ENCODE peak calls at places on chromosomes 1 and 21, in six cellular contexts. M is ovary, N is esophagus muscularis mucosa, D is transverse colon, K is tibial nerve, Y is sigmoid colon. W is an unnamed sample.

GRCh38 chr1:10852486-10852885 is 56.0 kb upstream of the CASZ1 start:
- DNase-seq in M (no peak), Y (no peak), K (no peak), D (no peak), N (no peak), W (no peak)

GRCh38 chr1:10898921-10899320 is 102.5 kb upstream of the CASZ1 start:
- DNase-seq in D (no peak), N (no peak), Y (no peak), K (no peak), M (no peak), W (no peak)

GRCh38 chr21:26800001-26800400 is 45.2 kb downstream of the ADAMTS1 start:
- DNase-seq in M (peak), N (no peak), Y (no peak), K (no peak), D (no peak), W (no peak)

GRCh38 chr1:8625981-8626898 is 191.2 kb downstream of the RERE start:
- DNase-seq in N (no peak), K (no peak), Y (no peak), M (no peak), D (no peak), W (no peak)

GRCh38 chr1:103111926-103112325 is 3.6 kb upstream of the COL11A1 start:
- DNase-seq in K (no peak), Y (no peak), N (no peak), D (no peak), M (no peak), W (no peak)

GRCh38 chr1:204418174-204419063 is 6.8 kb upstream of the PPP1R15B start:
- DNase-seq in D (no peak), N (no peak), Y (no peak), M (no peak), K (no peak), W (peak)

GRCh38 chr1:25657121-25657521 is 40.5 kb downstream of the MAN1C1 start:
- DNase-seq in M (peak), D (no peak), N (peak), Y (no peak), K (no peak), W (peak)

GRCh38 chr1:22461678-22462527 is 10.3 kb downstream of the ZBTB40 start:
- DNase-seq in M (no peak), Y (no peak), D (no peak), K (no peak), N (no peak), W (no peak)

GRCh38 chr1:54594463-54594862 is 28.9 kb downstream of the FAM151A start:
- DNase-seq in Y (no peak), M (no peak), N (no peak), D (no peak), K (no peak), W (no peak)

GRCh38 chr1:235074335-235075120 is 54.1 kb downstream of the TOMM20 start:
- DNase-seq in D (peak), M (no peak), K (no peak), N (no peak), Y (peak), W (no peak)

GRCh38 chr1:234961468-234962339 is 166.9 kb downstream of the TOMM20 start:
- DNase-seq in D (no peak), M (no peak), N (no peak), K (no peak), Y (peak), W (no peak)

GRCh38 chr1:33586111-33586510 is 113.7 kb downstream of the ZSCAN20 start:
- DNase-seq in D (no peak), Y (no peak), N (no peak), K (no peak), M (no peak), W (no peak)

GRCh38 chr1:214281030-214281901 is at the start of gene SMYD2:
- DNase-seq in D (peak), M (peak), K (no peak), N (no peak), Y (peak), W (peak)
- TF ChIP-seq EP300 in D (no peak), M (no peak), K (no peak), N (no peak), Y (no peak), W (no peak)

DNA sequence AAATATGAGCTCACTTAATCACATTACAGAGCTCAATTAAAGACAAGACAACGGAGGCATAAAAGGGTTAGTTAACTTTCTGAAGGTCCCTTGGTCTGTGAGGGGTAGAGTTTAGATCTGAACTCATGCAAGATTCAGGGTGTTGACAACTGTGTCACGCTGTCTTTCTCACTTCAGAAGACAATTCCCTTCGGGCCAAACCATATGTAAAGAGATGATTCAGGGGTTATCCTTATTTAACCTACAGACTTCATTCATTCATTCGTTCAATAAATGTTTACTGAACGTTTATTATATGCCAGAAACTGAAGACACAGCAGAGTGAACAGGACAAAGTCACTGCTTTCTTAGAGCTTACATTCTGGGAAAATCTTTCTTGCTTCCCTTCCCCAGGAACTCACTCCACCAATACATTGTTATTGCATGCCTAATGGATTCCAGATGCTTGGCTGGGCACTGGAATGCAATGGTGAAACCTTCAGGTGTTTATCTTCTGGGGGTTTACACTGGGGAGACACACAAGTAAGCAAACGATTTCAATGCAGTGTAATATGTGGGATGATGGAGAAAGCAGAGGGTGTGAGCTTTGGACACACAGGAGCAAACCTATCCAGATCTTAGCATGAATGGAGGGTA is 6.4 kb downstream of the XCL1 start:
- DNase-seq in K (no peak), M (no peak), N (no peak), D (no peak), Y (no peak), W (no peak)
- TF ChIP-seq EP300 in K (peak), M (no peak), N (no peak), D (no peak), Y (no peak), W (no peak)

GRCh38 chr1:102085896-102086295 is 89.2 kb upstream of the OLFM3 start:
- DNase-seq in M (no peak), Y (no peak), D (no peak), K (no peak), N (no peak), W (no peak)

GRCh38 chr1:102084771-102085535 is 88.2 kb upstream of the OLFM3 start:
- DNase-seq in M (no peak), K (no peak), D (no peak), Y (no peak), N (no peak), W (no peak)

GRCh38 chr1:102083186-102083585 is 86.5 kb upstream of the OLFM3 start:
- DNase-seq in M (no peak), D (no peak), Y (no peak), K (no peak), N (no peak), W (no peak)
- TF ChIP-seq EP300 in M (no peak), D (no peak), Y (no peak), K (no peak), N (no peak), W (no peak)

DNA sequence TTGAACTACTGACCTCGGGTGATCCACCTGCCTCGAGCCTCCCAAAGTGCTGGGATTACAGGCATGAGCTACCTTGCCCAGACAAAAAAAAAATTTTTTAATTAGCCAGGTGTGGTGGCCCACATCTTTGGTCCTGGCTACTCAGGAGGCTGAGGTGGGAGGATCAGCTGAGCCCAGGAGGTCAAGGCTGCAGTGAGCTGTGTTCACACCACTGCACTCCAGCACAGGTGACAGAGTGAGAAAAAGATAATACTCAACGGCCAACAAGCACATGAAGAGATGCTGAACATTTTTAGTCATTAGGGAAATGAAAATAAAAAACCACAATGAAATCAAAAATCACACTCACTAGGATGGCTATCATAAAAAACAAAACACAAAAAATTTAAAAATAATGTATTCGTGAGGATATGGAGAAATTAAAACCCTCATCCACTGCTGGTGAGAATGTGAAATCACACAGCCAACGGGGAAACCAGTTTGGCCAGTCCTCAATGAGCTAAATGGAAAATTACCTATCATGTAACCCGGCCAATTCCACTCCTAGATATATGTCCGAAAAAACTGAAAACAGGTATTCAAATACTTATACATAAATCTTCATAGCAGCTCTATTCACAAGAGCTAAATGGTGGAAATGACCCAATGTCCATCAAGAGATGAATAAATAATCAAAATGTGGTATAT is 41.2 kb downstream of the ENAH start:
- DNase-seq in N (no peak), M (no peak), Y (no peak), D (no peak), K (no peak), W (no peak)
- TF ChIP-seq EP300 in N (no peak), M (no peak), Y (no peak), D (no peak), K (no peak), W (no peak)

GRCh38 chr1:99589186-99589636 is 56.7 kb upstream of the PALMD start:
- DNase-seq in M (no peak), K (no peak), Y (no peak), D (peak), N (no peak), W (no peak)
- TF ChIP-seq EP300 in M (no peak), K (no peak), Y (no peak), D (no peak), N (no peak), W (no peak)

W was measured in H1.